ENCODE peak calls at places on chromosomes 2 and 18, in four cellular contexts. D is pancreas, T is neuronal stem cell, G is HCT116. Z is an unnamed sample.

GRCh38 chr2:205025580-205026240 is 480.4 kb downstream of the PARD3B start:
- DNase-seq in D (no peak), G (no peak), T (no peak), Z (no peak)

GRCh38 chr2:219496781-219497494 is 1.8 kb upstream of the GMPPA start:
- DNase-seq in G (no peak), T (no peak), D (no peak), Z (no peak)

GRCh38 chr18:58998421-58999203 is 133.9 kb downstream of the ZNF532 start:
- DNase-seq in G (no peak), T (no peak), D (no peak), Z (no peak)

GRCh38 chr18:58305792-58306191 is 261.8 kb downstream of the NEDD4L start:
- DNase-seq in G (no peak), T (no peak), D (no peak), Z (no peak)

GRCh38 chr18:70418551-70419311 is 129.9 kb downstream of the SOCS6 start:
- DNase-seq in D (no peak), G (no peak), T (no peak), Z (no peak)

GRCh38 chr18:75811156-75811555 is 383.7 kb upstream of the SMIM21 start:
- DNase-seq in D (no peak), G (no peak), T (no peak), Z (no peak)

GRCh38 chr2:39494784-39495251 is 57.7 kb upstream of the MAP4K3 start:
- DNase-seq in T (no peak), G (no peak), D (no peak), Z (no peak)

GRCh38 chr2:237670641-237671040 is 43.3 kb downstream of the LRRFIP1 start:
- DNase-seq in T (no peak), G (no peak), D (no peak), Z (no peak)

GRCh38 chr2:135635212-135635835 is 104.0 kb downstream of the R3HDM1 start:
- DNase-seq in T (no peak), D (no peak), G (no peak), Z (no peak)

GRCh38 chr2:210086292-210086691 is 83.9 kb downstream of the RPE start:
- DNase-seq in G (no peak), T (no peak), D (no peak), Z (no peak)

GRCh38 chr2:55047677-55048299 is 2.5 kb downstream of the RTN4 start:
- DNase-seq in T (no peak), G (no peak), D (peak; percentile 33), Z (no peak)

GRCh38 chr2:206477296-206477695 is 34.0 kb downstream of the ADAM23 start:
- DNase-seq in D (no peak), G (no peak), T (no peak), Z (no peak)

GRCh38 chr18:50658601-50659000 is 98.7 kb downstream of the MAPK4 start:
- DNase-seq in D (no peak), G (no peak), T (no peak), Z (no peak)

GRCh38 chr2:54274781-54275242 is 18.8 kb upstream of the TSPYL6 start:
- DNase-seq in T (no peak), D (no peak), G (no peak), Z (no peak)

GRCh38 chr2:172252154-172252553 is 149.5 kb upstream of the DLX2 start:
- DNase-seq in D (no peak), T (no peak), G (no peak), Z (no peak)

DNA sequence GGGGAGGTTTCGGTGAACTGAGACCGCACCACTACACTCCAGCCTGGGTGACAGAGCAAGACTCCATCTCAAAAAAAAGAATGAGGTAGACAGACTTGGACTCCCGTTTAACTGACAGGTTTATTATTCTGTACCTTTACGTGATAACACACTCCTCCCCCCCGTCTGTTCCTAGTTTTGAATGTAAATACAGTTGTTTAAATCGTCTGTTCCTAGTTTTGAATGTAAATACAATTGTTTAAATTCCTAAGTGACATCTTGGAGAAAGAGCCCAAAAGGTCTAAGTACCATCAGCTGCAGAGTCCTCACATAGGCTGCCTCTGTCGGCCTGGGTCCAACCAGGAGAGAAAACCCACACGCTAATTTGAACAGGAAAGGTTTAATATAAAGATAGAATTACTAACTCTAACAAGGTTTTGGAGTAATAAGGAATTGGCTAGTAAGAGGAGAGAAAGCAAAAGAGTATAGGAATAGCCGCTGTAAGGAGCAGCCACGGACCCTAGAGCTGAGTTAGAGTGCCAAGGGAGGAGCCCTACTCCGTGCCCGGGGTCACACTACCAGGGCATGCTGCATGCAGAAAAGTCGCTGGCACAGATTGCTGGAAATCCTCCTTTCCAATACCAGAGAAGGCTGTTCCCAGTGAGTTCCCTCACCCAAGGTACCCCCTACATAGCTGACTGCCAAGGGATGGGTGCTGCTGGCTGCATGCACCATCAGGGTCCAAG is 83.5 kb upstream of the RANBP2 start:
- DNase-seq in D (no peak), T (no peak), G (no peak), Z (no peak)
- H3K27ac ChIP-seq in D (no peak overlapping the region), T (no peak overlapping the region), G (no peak overlapping the region), Z (no peak overlapping the region)

DNA sequence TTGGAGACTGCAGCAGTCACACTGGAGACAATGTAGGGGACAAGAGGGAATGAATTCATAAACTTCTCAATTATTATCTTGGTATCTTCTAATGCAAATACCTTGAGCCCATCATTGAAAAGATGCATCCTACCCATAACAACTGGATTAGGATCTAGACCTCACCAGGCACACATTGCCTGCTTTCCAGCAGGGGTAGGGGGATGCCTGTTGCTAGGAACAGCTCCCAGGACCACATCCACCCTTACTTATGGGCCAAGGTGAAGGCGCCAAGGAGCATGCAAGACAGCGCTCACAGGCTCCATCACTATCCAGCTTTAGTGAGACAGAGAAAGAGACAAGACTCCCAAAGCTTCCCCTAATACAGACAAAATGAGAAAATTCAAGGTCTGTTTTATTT is 24.4 kb downstream of the KCTD1 start:
- DNase-seq in D (no peak), T (no peak), G (no peak), Z (no peak)
- H3K27ac ChIP-seq in D (no peak overlapping the region), T (no peak overlapping the region), G (no peak overlapping the region), Z (no peak overlapping the region)

DNA sequence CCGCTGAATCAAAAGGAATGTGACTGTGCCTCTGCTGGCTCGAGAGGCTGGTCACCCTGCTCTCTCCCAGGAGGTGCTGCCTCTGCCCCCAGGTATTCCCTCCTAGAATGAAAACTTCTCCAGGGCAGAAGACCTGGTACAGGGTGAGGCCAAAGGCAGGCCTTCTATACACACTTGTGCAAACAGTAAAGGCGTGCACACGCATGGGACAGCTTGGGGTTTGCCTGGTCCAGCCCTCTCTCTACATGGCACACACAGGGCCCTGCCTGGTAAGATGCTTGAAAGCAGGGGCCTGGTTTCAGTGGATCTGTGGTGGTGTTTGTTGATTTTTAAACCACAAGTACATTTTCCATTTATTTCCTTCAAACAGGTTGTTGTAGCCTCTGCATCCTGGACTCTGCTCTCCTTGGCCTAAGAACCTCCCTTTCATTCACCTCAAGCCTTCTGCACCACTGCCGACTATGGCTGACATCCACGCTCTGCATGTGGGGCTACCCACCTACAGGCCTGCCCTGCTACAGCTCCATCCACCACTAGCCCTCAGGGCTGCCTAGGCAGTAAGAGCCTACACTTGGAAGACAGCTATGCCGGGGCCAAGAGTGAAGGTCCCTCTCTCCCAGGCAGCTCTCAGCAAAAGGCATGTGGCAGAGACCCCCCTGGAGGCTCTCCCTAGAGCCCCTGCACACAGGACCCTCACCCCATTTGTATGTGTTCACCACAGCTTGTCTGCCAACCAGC is 190.7 kb downstream of the ZBTB7C start:
- DNase-seq in D (no peak), T (no peak), G (no peak), Z (no peak)
- H3K27ac ChIP-seq in D (no peak overlapping the region), T (no peak overlapping the region), G (no peak overlapping the region), Z (no peak overlapping the region)

GRCh38 chr2:46589381-46589780 is 110.0 kb downstream of the TMEM247 start:
- DNase-seq in G (no peak), T (no peak), D (no peak), Z (no peak)
- H3K27ac ChIP-seq in G (no peak overlapping the region), T (no peak overlapping the region), D (no peak overlapping the region), Z (no peak overlapping the region)

DNA sequence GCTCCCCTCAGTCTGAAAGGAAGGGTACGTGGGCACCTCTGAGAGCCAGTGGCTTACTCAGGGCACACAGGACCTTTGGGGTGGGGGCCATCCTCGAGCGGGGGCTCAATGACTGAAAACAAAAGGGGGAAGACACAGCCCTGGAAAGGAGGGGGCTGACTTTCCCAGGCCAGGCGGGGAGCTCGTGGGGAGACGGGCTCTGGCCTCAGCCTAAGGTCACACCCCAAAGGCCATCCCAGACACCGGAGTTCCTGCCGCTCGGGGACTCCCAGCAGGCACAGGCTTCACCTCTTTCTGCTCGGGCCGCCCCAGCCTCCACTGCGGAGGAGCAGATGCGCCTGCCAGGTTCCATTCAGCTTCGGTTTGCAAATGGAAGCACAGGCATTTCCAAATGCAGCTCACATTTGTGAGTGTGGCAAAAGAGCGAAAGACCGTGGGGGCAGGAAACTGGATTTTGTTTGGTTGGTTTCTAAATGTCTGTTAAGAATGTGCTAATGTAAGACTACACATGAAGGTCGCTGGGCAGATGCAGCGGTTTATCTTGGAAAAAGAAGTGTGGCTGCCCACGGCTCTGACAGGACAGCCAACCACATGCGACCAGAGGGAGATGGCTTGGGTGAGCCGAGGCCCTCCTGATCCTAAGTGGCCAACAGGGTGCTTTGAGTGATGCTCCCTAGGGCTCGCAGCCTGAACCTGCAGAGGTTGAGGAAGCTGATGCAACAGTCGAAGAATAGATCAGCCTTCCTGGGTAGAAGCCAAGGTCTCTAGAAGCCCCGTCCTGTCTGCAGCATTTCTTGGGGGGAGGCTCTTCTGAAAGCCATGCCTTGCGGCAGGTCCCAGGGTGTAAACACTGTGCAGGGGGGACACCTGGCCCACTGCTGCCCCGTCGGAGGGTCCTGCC is 136.6 kb downstream of the HDAC4 start:
- DNase-seq in T (no peak), D (no peak), G (no peak), Z (no peak)
- H3K27ac ChIP-seq in T (no peak overlapping the region), D (no peak overlapping the region), G (peak overlapping the region; percentile 81), Z (peak overlapping the region; percentile 83)